ENCODE peak calls at places on chromosomes 4 and X, in seven cellular contexts. N, A, C, G, X, Q and E are unnamed samples.

GRCh38 chr4:102500371-102501175 is 586 bp upstream of the NFKB1 start:
- DNase-seq in N (peak; percentile 84), A (peak; percentile 56), C (peak; percentile 50), G (peak; percentile 61), X (no peak), Q (peak; percentile 58), E (peak; percentile 35)

GRCh38 chr4:123418486-123418931 is 21.9 kb downstream of the SPRY1 start:
- DNase-seq in N (no peak), A (peak; percentile 95), C (peak; percentile 43), G (peak; percentile 92), X (peak; percentile 87), Q (peak; percentile 40), E (peak; percentile 94)

GRCh38 chr4:11976726-11977263 is 548.1 kb upstream of the HS3ST1 start:
- DNase-seq in N (no peak), A (no peak), C (no peak), G (no peak), X (no peak), Q (no peak), E (no peak)

GRCh38 chr4:97548943-97549583 is 594.2 kb downstream of the STPG2 start:
- DNase-seq in N (no peak), A (no peak), C (no peak), G (no peak), X (no peak), Q (no peak), E (no peak)

GRCh38 chrX:10101269-10101668 is 55.5 kb upstream of the CLCN4 start:
- DNase-seq in N (no peak), A (no peak), C (no peak), G (peak; percentile 40), X (no peak), Q (peak; percentile 26), E (no peak)

GRCh38 chrX:150365953-150366911 is 3.1 kb downstream of the MAMLD1 start:
- DNase-seq in N (peak; percentile 69), A (peak; percentile 38), C (no peak), G (peak; percentile 64), X (no peak), Q (no peak), E (peak; percentile 67)

GRCh38 chrX:140525448-140525847 is 20.6 kb upstream of the SOX3 start:
- DNase-seq in N (no peak), A (peak; percentile 76), C (no peak), G (peak; percentile 64), X (no peak), Q (no peak), E (no peak)

GRCh38 chr4:38166768-38167167 is 206.6 kb downstream of the PTTG2 start:
- DNase-seq in N (no peak), A (no peak), C (no peak), G (no peak), X (no peak), Q (no peak), E (no peak)

GRCh38 chr4:182478475-182478874 is 235.3 kb downstream of the TENM3 start:
- DNase-seq in N (no peak), A (peak; percentile 50), C (no peak), G (peak; percentile 59), X (peak; percentile 3), Q (no peak), E (peak; percentile 2)

GRCh38 chr4:183798921-183799307 is 106.2 kb upstream of the STOX2 start:
- DNase-seq in N (no peak), A (no peak), C (no peak), G (no peak), X (no peak), Q (no peak), E (no peak)
- H3K4me3 ChIP-seq in N (peak overlapping the region; percentile 77), A (no peak overlapping the region), C (peak overlapping the region; percentile 58), G (no peak overlapping the region), X (no peak overlapping the region), Q (no peak overlapping the region), E (no peak overlapping the region)

DNA sequence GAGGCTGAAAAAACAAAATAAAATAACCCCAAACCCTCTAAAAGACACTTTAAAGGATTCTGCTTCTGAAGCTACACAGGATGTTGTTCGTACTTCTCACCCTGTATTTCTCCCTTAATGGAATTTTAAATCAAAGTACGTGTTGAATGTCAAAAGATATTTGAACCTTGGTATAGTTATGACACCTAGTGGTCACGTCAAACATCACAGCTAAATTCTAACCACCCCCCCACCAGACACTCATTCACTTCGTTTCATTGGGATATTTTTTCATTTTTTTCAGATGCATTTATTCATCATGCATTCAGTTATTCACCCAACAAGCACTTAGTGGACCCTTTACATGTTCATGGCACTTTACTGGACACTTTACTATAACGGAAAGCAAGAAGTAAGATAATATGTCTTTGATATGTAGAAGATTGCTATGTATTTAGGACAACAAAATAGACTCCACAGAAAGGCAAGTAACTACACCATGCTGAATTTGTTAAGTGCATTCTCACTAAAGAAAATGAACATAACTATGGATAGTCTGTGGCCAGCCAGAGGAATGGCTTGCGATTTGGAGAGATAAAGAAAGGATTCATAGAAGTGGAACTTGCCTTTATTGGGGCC is 62.5 kb upstream of the GPR174 start:
- DNase-seq in N (no peak), A (peak; percentile 14), C (no peak), G (peak; percentile 4), X (peak; percentile 1), Q (no peak), E (peak; percentile 68)
- TF ChIP-seq CTCF in N (peak; percentile 62), A (peak; percentile 56), C (peak; percentile 63), G (peak; percentile 54), X (peak; percentile 51), Q (peak; percentile 67), E (peak; percentile 36)

GRCh38 chr4:41540687-41541086 is 2.7 kb downstream of the LIMCH1 start:
- DNase-seq in N (no peak), A (no peak), C (no peak), G (no peak), X (no peak), Q (no peak), E (no peak)

GRCh38 chr4:41537267-41537890 is 578 bp upstream of the LIMCH1 start:
- DNase-seq in N (no peak), A (no peak), C (no peak), G (no peak), X (no peak), Q (no peak), E (no peak)

GRCh38 chr4:41538017-41538733 is at the start of gene LIMCH1:
- DNase-seq in N (peak; percentile 89), A (peak; percentile 54), C (no peak), G (no peak), X (peak; percentile 43), Q (peak; percentile 39), E (no peak)

GRCh38 chr4:41539711-41540110 is 1.8 kb downstream of the LIMCH1 start:
- DNase-seq in N (no peak), A (no peak), C (no peak), G (no peak), X (no peak), Q (no peak), E (no peak)

DNA sequence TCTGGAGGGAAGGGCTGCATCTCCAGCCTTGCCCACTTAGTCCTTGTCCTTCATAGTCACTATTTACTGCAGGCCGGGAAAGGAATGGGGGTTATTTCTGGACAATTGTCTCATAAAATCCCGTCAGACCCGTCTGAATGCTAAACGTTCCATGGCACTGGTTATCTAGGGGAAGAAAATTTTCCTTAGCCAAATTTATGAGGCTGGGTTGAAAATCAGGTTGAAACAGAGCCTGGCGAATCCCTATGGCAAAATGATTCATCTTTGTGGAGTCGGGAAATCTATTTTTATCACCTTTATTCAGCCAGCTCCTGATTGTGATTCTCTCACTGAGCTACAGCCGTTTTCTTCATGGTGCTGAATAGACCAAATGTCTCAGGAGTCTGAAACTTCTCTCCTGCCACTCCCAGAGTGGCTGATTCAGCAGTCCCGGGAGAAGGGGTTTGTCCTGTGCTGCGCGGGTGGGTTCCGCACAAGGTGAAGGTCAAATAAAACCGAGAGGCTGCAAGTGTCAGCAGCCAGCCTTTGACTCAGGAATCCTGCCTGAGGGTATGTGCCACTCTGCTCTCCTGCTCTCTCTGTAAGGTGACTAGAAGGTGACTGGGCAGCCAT is 1.0 kb downstream of the LIMCH1 start:
- DNase-seq in N (peak; percentile 53), A (no peak), C (no peak), G (no peak), X (peak; percentile 31), Q (no peak), E (no peak)
- H3K4me3 ChIP-seq in N (peak overlapping the region; percentile 39), A (peak overlapping the region; percentile 1), C (no peak overlapping the region), G (no peak overlapping the region), X (peak overlapping the region; percentile 37), Q (no peak overlapping the region), E (no peak overlapping the region)

DNA sequence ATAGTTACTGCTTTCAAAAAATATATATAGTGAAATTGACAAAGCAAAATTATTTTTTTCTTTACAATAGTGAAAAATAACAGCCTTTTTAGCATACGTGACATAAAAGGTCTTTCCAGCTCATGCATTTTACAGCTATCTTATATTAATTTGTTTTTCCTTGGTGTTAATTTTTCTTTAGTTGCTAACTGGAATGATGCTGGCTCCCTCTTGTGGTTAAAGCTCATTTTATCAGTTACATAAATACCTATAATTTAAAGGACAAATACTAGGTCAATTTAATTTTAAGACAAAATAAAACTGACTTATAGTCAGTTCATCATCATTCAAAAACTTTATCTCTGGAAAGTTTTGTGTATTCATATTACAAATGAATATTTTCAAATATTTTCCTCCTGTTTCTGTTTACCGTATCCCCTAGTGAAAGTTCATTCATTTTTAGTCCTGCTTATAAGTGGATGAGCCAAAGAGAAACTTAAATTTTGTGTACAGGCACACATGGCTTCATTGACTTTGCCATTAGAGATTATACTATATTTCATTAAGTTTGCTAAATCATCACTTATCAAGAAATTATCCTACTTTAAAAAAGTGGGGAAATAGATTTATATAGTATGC is 9.9 kb upstream of the ANAPC4 start:
- DNase-seq in N (no peak), A (peak; percentile 54), C (no peak), G (peak; percentile 59), X (peak; percentile 10), Q (no peak), E (peak; percentile 75)
- TF ChIP-seq CTCF in N (peak; percentile 68), A (peak; percentile 73), C (peak; percentile 42), G (peak; percentile 79), X (peak; percentile 50), Q (peak; percentile 59), E (peak; percentile 48)

DNA sequence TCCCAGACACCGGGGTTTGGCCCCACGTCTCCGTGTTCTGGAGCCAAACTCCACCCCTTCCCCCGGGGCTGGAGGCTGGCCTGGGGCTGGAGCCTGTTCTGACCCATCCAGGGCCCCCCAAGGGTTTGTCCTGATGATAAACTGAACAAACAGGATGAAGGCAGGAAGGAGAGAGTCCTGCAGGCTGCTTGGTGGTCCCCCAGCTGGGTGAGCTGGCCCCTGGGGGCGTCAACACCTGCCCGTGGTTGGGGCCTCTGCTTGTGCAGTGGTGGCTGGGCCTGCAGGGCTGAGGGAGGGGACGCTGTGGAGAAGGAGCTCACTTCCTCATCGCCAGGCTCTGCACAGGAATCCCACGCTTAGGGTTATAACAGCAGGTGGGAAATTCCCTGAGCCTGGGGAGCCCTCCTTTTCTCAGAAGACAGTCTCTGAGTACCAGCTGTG is 2.3 kb downstream of the SH3TC1 start:
- DNase-seq in N (no peak), A (no peak), C (no peak), G (no peak), X (no peak), Q (no peak), E (no peak)
- H3K4me3 ChIP-seq in N (peak overlapping the region; percentile 48), A (no peak overlapping the region), C (peak overlapping the region; percentile 46), G (no peak overlapping the region), X (no peak overlapping the region), Q (no peak overlapping the region), E (no peak overlapping the region)

GRCh38 chr4:40046311-40046980 is 10.2 kb upstream of the N4BP2 start:
- DNase-seq in N (peak; percentile 33), A (peak; percentile 46), C (peak; percentile 82), G (peak; percentile 64), X (no peak), Q (peak; percentile 73), E (no peak)
- TF ChIP-seq CTCF in N (no peak), A (no peak), C (no peak), G (no peak), X (no peak), Q (no peak), E (no peak)